ENCODE peak calls at places on chromosomes 5 and 9, in five cellular contexts. D, K, Z, Q and T are unnamed samples.

GRCh38 chr9:80793706-80794105 is 895.6 kb downstream of the TLE1 start:
- DNase-seq in Q (no peak), Z (no peak), D (no peak), K (no peak), T (no peak)

GRCh38 chr5:133967715-133968056 is 739 bp downstream of the C5orf15 start:
- DNase-seq in Q (no peak), D (no peak), Z (no peak), K (no peak), T (no peak)

GRCh38 chr9:16321461-16322119 is 548.9 kb downstream of the BNC2 start:
- DNase-seq in Z (no peak), Q (no peak), D (no peak), K (no peak), T (no peak)

GRCh38 chr9:129910628-129911567 is 75.6 kb downstream of the USP20 start:
- DNase-seq in D (no peak), Q (no peak), K (no peak), Z (no peak), T (no peak)

GRCh38 chr5:124824637-124825158 is 78.3 kb upstream of the ZNF608 start:
- DNase-seq in Q (peak; percentile 23), K (no peak), Z (no peak), D (no peak), T (no peak)

GRCh38 chr9:33151007-33151557 is 16.1 kb downstream of the B4GALT1 start:
- DNase-seq in D (peak; percentile 64), Q (no peak), K (no peak), Z (peak; percentile 61), T (no peak)

GRCh38 chr9:119758990-119759389 is 389.8 kb upstream of the BRINP1 start:
- DNase-seq in Z (no peak), D (no peak), Q (no peak), K (no peak), T (no peak)

GRCh38 chr9:6926436-6926835 is 168.7 kb downstream of the KDM4C start:
- DNase-seq in D (no peak), K (no peak), Q (no peak), Z (no peak), T (no peak)

GRCh38 chr9:17627641-17628040 is 48.8 kb downstream of the SH3GL2 start:
- DNase-seq in K (no peak), Q (peak; percentile 25), D (no peak), Z (no peak), T (no peak)

GRCh38 chr9:11992866-11993265 is 700.3 kb upstream of the TYRP1 start:
- DNase-seq in Z (no peak), D (no peak), Q (no peak), K (no peak), T (no peak)

GRCh38 chr5:29148581-29148980 is 2044.9 kb upstream of the CDH6 start:
- DNase-seq in D (no peak), K (no peak), Z (no peak), Q (no peak), T (no peak)

GRCh38 chr9:93684806-93685553 is 108.6 kb downstream of the PHF2 start:
- DNase-seq in K (no peak), D (no peak), Q (peak; percentile 67), Z (no peak), T (peak; percentile 10)

GRCh38 chr5:10235350-10235749 is 14.3 kb downstream of the ATPSCKMT start:
- DNase-seq in K (no peak), D (no peak), Z (no peak), Q (peak; percentile 45), T (no peak)

GRCh38 chr5:14665949-14666741 is 1.6 kb downstream of the OTULIN start:
- DNase-seq in Z (no peak), Q (peak; percentile 24), K (no peak), D (no peak), T (no peak)

GRCh38 chr5:177330991-177331837 is 19.5 kb upstream of the MXD3 start:
- DNase-seq in Z (no peak), D (no peak), Q (no peak), K (no peak), T (no peak)

GRCh38 chr5:41270423-41271251 is 57.3 kb upstream of the C6 start:
- DNase-seq in Q (peak; percentile 25), K (no peak), Z (no peak), D (peak; percentile 46), T (no peak)

GRCh38 chr5:88244686-88245085 is 24.0 kb downstream of the TMEM161B start:
- DNase-seq in K (no peak), Q (no peak), Z (no peak), D (no peak), T (no peak)

GRCh38 chr5:998975-999501 is 9.6 kb upstream of the NKD2 start:
- DNase-seq in Q (peak; percentile 13), D (peak; percentile 10), Z (no peak), K (no peak), T (peak; percentile 29)

GRCh38 chr5:157592594-157592993 is 17.0 kb upstream of the ADAM19 start:
- DNase-seq in Z (no peak), D (no peak), K (no peak), Q (no peak), T (no peak)

GRCh38 chr5:80255425-80255751 is 460 bp downstream of the SERINC5 start:
- DNase-seq in D (peak; percentile 60), Z (peak; percentile 72), Q (peak; percentile 44), K (no peak), T (peak; percentile 67)

GRCh38 chr9:134536101-134536900 is 105.3 kb upstream of the COL5A1 start:
- DNase-seq in K (no peak), Q (no peak), D (no peak), Z (no peak), T (no peak)

GRCh38 chr5:96562614-96563013 is 99.6 kb upstream of the CAST start:
- DNase-seq in Z (no peak), Q (no peak), K (no peak), D (no peak), T (no peak)

GRCh38 chr9:40884072-40884901 is 244.2 kb downstream of the FOXD4L6 start:
- DNase-seq in Z (peak; percentile 16), D (no peak), K (no peak), Q (peak; percentile 6), T (no peak)

GRCh38 chr9:18071651-18072060 is 402.3 kb upstream of the ADAMTSL1 start:
- DNase-seq in D (peak; percentile 31), Q (no peak), Z (no peak), K (no peak), T (no peak)

GRCh38 chr5:150180241-150181027 is 9.4 kb upstream of the SLC6A7 start:
- DNase-seq in D (peak; percentile 80), K (no peak), Z (peak; percentile 75), Q (peak; percentile 56), T (peak; percentile 63)

GRCh38 chr9:121954477-121955175 is 138.5 kb downstream of the TTLL11 start:
- DNase-seq in K (no peak), D (peak; percentile 77), Q (no peak), Z (peak; percentile 27), T (peak; percentile 40)

GRCh38 chr5:31197183-31197582 is 3.7 kb downstream of the CDH6 start:
- DNase-seq in D (no peak), Q (no peak), Z (no peak), K (no peak), T (no peak)

GRCh38 chr9:125506045-125506444 is 201.0 kb downstream of the MAPKAP1 start:
- DNase-seq in K (no peak), Q (no peak), Z (peak; percentile 24), D (peak; percentile 43), T (no peak)

GRCh38 chr5:123511290-123511647 is 708 bp upstream of the CSNK1G3 start:
- DNase-seq in K (no peak), Q (no peak), D (no peak), Z (no peak), T (no peak)

GRCh38 chr9:133437753-133438531 is 15.8 kb downstream of the ADAMTS13 start:
- DNase-seq in K (no peak), D (no peak), Z (no peak), Q (peak; percentile 47), T (no peak)

GRCh38 chr9:133433351-133433843 is 11.2 kb downstream of the ADAMTS13 start:
- DNase-seq in Z (no peak), K (no peak), Q (no peak), D (no peak), T (no peak)

GRCh38 chr9:133440884-133441283 is 18.7 kb downstream of the ADAMTS13 start:
- DNase-seq in D (no peak), K (no peak), Q (no peak), Z (no peak), T (no peak)

GRCh38 chr9:133439337-133439736 is 17.2 kb downstream of the ADAMTS13 start:
- DNase-seq in Z (no peak), Q (no peak), D (no peak), K (no peak), T (no peak)

GRCh38 chr9:133436706-133437105 is 14.5 kb downstream of the ADAMTS13 start:
- DNase-seq in Q (no peak), Z (no peak), D (no peak), K (no peak), T (no peak)
- H3K27me3 ChIP-seq in Q (no peaks in the 10 kb centered on the region), Z (no peaks in the 10 kb centered on the region), D (no peaks in the 10 kb centered on the region), K (no peaks in the 10 kb centered on the region), T (no peaks in the 10 kb centered on the region)

DNA sequence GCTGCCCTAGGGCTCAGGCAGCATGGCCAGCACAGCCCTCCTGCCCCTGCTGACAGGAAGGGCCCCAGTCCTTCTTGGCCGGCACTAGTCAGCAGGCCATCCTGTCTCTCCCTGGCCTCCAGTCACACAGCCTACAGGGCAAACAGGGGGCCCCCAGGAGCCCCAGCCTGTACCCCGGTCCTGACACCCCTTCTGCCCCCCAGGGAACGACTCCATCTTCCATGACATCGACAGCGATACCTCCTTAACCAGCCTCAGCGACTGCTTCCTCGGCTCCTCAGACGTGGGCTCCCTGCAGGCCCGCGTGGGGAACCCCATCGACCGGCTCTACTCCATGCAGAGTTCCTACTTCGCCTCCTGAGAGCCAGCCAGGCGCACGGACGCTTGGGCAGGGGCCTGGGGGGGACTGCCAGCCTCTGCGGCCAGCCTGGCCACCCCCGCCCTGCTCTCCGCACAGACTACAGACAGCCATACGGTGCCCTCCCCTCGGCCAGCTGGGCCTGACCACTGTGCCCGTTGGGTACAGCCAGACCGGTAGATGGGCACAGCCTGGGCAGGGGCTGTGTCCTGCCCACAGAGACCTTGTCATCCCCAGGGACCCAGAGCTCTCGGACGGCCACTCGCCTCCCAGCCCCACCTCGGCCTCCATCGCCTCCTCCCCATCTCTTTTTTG is 82.5 kb downstream of the LMX1B start:
- DNase-seq in Q (peak; percentile 6), D (no peak), Z (no peak), K (no peak), T (no peak)
- H3K27me3 ChIP-seq in Q (no peaks in the 10 kb centered on the region), D (no peaks in the 10 kb centered on the region), Z (peaks cover 2% of the 10 kb centered on the region), K (no peaks in the 10 kb centered on the region), T (no peaks in the 10 kb centered on the region)

DNA sequence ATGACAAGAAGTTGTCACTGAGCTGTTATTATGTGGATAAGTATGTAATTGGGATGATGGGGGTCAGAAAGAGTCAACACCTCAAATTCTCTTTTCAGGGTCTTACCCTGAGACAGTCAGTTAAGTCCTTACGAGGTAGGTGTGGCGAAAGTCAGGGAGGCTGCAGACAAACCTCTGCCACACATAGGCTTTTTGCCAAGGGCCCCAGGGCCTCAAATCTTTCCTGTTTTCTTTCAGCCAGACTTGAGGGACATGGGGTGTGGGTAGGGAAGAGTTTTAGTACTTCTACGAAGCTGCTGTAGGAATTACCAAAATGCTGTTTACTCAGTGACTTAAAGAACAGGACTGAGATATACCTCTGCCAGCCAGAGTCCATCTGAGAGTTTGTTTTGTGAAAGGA is 13.8 kb downstream of the OR2S2 start:
- DNase-seq in Z (no peak), D (no peak), Q (no peak), K (no peak), T (no peak)
- H3K27me3 ChIP-seq in Z (no peaks in the 10 kb centered on the region), D (no peaks in the 10 kb centered on the region), Q (no peaks in the 10 kb centered on the region), K (no peaks in the 10 kb centered on the region), T (no peaks in the 10 kb centered on the region)

DNA sequence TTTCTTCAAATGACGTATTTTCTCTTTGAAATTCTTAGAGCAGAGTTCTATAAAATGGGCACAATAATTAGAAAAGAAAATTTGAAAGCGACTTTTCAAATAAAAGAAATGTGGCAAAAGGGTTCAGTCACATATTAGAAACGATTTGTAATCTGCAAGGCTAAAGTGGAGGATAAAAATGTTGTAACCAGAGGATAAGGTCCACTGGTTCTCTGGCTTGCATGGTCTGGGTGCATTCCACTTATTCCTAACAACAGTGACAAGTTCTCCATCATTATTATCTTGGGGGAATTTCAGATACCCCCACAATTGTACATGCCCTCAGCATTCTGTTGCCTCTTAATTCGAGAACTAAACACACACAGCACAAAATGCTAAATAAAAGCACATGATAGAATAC is 91.1 kb downstream of the IQGAP2 start:
- DNase-seq in Q (no peak), Z (no peak), D (no peak), K (no peak), T (no peak)
- H3K27me3 ChIP-seq in Q (no peaks in the 10 kb centered on the region), Z (no peaks in the 10 kb centered on the region), D (no peaks in the 10 kb centered on the region), K (no peaks in the 10 kb centered on the region), T (no peaks in the 10 kb centered on the region)